ENCODE peak calls at places on chromosomes 11 and 22, in five cellular contexts. X is spleen; Z is CD8-positive, alpha-beta T cell; U is left lung; O is OCI-LY7. E is an unnamed sample. For H3K9me3 and H3K4me1, the result is how much of the 10 kb centered on the place peaks cover.

GRCh38 chr11:19769820-19770219 is 57.2 kb downstream of the NAV2 start:
- DNase-seq in Z (no peak), U (no peak), O (no peak), X (no peak), E (no peak)

GRCh38 chr11:75492181-75492820 is 33.4 kb downstream of the GDPD5 start:
- DNase-seq in Z (peak), O (peak), U (no peak), X (peak), E (no peak)

GRCh38 chr11:34650528-34650927 is 29.6 kb downstream of the EHF start:
- DNase-seq in Z (peak), O (no peak), U (no peak), X (no peak), E (no peak)

GRCh38 chr22:40040927-40041326 is 46.2 kb downstream of the FAM83F start:
- DNase-seq in Z (no peak), O (no peak), X (no peak), U (no peak), E (no peak)

GRCh38 chr22:33519140-33519973 is 400.9 kb downstream of the LARGE1 start:
- DNase-seq in Z (no peak), O (peak), U (no peak), X (no peak), E (no peak)

GRCh38 chr11:8323161-8323935 is 59.7 kb upstream of the LMO1 start:
- DNase-seq in O (no peak), U (no peak), Z (no peak), X (peak), E (peak)

GRCh38 chr11:111045874-111046273 is 199.7 kb upstream of the POU2AF2 start:
- DNase-seq in Z (no peak), O (no peak), U (no peak), X (no peak), E (no peak)

GRCh38 chr11:33829430-33830141 is 55.3 kb upstream of the FBXO3 start:
- DNase-seq in U (no peak), Z (peak), O (peak), X (no peak), E (no peak)

GRCh38 chr11:47518212-47518959 is 34.5 kb downstream of the CELF1 start:
- DNase-seq in O (no peak), X (no peak), Z (no peak), U (no peak), E (no peak)

GRCh38 chr22:35681454-35682050 is 33.3 kb downstream of the APOL6 start:
- DNase-seq in U (no peak), O (peak), X (no peak), Z (no peak), E (no peak)

GRCh38 chr11:65539401-65540289 is 14.8 kb downstream of the SCYL1 start:
- DNase-seq in Z (no peak), X (no peak), U (peak), O (peak), E (no peak)

GRCh38 chr22:29727248-29727551 is 7.4 kb downstream of the CABP7 start:
- DNase-seq in O (peak), X (no peak), Z (no peak), U (no peak), E (no peak)

GRCh38 chr11:93740031-93740801 is 1.1 kb downstream of the TAF1D start:
- DNase-seq in Z (no peak), U (no peak), O (peak), X (peak), E (no peak)

GRCh38 chr11:121651267-121651625 is 198.5 kb upstream of the SORL1-AS1 start:
- DNase-seq in U (no peak), O (no peak), Z (no peak), X (no peak), E (no peak)

GRCh38 chr11:48034926-48035876 is 54.8 kb downstream of the PTPRJ start:
- DNase-seq in Z (no peak), U (no peak), X (peak), O (no peak), E (peak)

GRCh38 chr11:61494341-61495038 is 14.1 kb upstream of the LRRC10B start:
- DNase-seq in Z (no peak), O (no peak), X (no peak), U (no peak), E (no peak)

GRCh38 chr11:69825037-69825834 is 6.0 kb upstream of the FGF3 start:
- DNase-seq in O (no peak), U (no peak), X (peak), Z (no peak), E (peak)

GRCh38 chr11:29534831-29535230 is 482.0 kb downstream of the KCNA4 start:
- DNase-seq in U (no peak), X (no peak), O (no peak), Z (no peak), E (no peak)

GRCh38 chr11:126485021-126485781 is 129.7 kb downstream of the ST3GAL4 start:
- DNase-seq in X (peak), Z (no peak), O (peak), U (no peak), E (no peak)

GRCh38 chr22:47696776-47697175 is 934.3 kb downstream of the TBC1D22A start:
- DNase-seq in O (no peak), X (no peak), Z (no peak), U (no peak), E (no peak)

GRCh38 chr22:47695176-47695575 is 932.7 kb downstream of the TBC1D22A start:
- DNase-seq in X (no peak), Z (no peak), O (no peak), U (no peak), E (no peak)

GRCh38 chr22:47698906-47699305 is 936.5 kb downstream of the TBC1D22A start:
- DNase-seq in Z (no peak), U (no peak), O (no peak), X (no peak), E (no peak)

GRCh38 chr22:47694536-47694935 is 932.1 kb downstream of the TBC1D22A start:
- DNase-seq in Z (no peak), O (no peak), X (no peak), U (no peak), E (no peak)

GRCh38 chr22:47697861-47698260 is 935.4 kb downstream of the TBC1D22A start:
- DNase-seq in O (no peak), X (no peak), Z (no peak), U (no peak), E (no peak)
- H3K9me3 ChIP-seq in O (under half), X (under half), Z (under half), U (under half), E (under half)

GRCh38 chr11:44527476-44527875 is 38.0 kb upstream of the CD82 start:
- DNase-seq in X (no peak), U (no peak), O (no peak), Z (no peak), E (no peak)
- H3K4me1 ChIP-seq in X (under half), U (under half), O (under half), Z (under half), E (under half)

GRCh38 chr11:45288395-45288794 is 2.3 kb upstream of the SYT13 start:
- DNase-seq in X (no peak), O (no peak), Z (no peak), U (no peak), E (no peak)

GRCh38 chr11:45282070-45282469 is 4.1 kb downstream of the SYT13 start:
- DNase-seq in Z (no peak), X (no peak), O (no peak), U (no peak), E (no peak)

GRCh38 chr11:45287316-45287903 is 1.3 kb upstream of the SYT13 start:
- DNase-seq in Z (no peak), O (no peak), U (no peak), X (no peak), E (no peak)

GRCh38 chr11:45285931-45286632 is at the start of gene SYT13:
- DNase-seq in O (no peak), X (no peak), Z (no peak), U (peak), E (peak)

GRCh38 chr11:45285289-45285828 is 782 bp downstream of the SYT13 start:
- DNase-seq in O (no peak), Z (no peak), U (no peak), X (no peak), E (no peak)
- H3K4me3 ChIP-seq in O (no peak), Z (no peak), U (no peak), X (no peak), E (no peak)

DNA sequence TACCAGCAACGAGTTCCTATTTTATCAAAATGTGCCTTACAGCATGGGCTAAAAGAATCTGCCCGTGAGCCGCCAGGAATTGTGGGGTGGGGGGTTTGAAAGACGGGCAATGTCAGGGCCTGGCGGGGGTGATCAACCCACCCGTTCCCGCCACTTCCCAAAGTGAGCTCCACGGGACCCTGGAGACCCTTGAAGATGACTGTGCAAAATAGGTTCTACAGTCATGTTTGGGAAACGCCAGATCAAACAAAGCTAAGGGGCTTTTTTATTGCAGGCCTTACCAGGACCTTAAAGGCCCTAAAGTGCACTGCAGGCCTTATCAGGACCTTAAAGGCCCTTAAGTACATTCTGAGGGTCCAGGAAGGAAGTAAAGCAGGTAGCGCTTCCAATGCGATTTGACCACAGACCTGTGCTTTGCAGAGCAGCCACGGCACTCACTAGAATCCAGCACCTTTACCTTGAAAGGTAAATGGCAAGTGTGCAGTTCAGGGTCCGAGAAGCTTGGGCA is 404.1 kb downstream of the SHANK2 start:
- DNase-seq in O (no peak), U (no peak), Z (no peak), X (no peak), E (no peak)
- H3K9me3 ChIP-seq in O (under half), U (under half), Z (under half), X (under half), E (under half)

GRCh38 chr11:88312665-88313064 is 24.9 kb downstream of the CTSC start:
- DNase-seq in Z (no peak), O (no peak), U (no peak), X (no peak), E (no peak)
- H3K4me1 ChIP-seq in Z (under half), O (under half), U (under half), X (under half), E (under half)

GRCh38 chr11:9619971-9620370 is 43.9 kb upstream of the SWAP70 start:
- DNase-seq in O (no peak), U (no peak), Z (no peak), X (no peak), E (no peak)
- H3K4me3 ChIP-seq in O (no peak), U (no peak), Z (no peak), X (no peak), E (no peak)

GRCh38 chr11:3356858-3357257 is 22.1 kb downstream of the ZNF195 start:
- DNase-seq in X (no peak), O (no peak), U (no peak), Z (no peak), E (no peak)
- H3K9me3 ChIP-seq in X (half or more), O (under half), U (under half), Z (half or more), E (under half)

GRCh38 chr11:2390871-2391662 is 9.5 kb upstream of the TSSC4 start:
- DNase-seq in U (no peak), X (no peak), Z (no peak), O (peak), E (peak)
- H3K4me1 ChIP-seq in U (half or more), X (half or more), Z (under half), O (half or more), E (under half)

DNA sequence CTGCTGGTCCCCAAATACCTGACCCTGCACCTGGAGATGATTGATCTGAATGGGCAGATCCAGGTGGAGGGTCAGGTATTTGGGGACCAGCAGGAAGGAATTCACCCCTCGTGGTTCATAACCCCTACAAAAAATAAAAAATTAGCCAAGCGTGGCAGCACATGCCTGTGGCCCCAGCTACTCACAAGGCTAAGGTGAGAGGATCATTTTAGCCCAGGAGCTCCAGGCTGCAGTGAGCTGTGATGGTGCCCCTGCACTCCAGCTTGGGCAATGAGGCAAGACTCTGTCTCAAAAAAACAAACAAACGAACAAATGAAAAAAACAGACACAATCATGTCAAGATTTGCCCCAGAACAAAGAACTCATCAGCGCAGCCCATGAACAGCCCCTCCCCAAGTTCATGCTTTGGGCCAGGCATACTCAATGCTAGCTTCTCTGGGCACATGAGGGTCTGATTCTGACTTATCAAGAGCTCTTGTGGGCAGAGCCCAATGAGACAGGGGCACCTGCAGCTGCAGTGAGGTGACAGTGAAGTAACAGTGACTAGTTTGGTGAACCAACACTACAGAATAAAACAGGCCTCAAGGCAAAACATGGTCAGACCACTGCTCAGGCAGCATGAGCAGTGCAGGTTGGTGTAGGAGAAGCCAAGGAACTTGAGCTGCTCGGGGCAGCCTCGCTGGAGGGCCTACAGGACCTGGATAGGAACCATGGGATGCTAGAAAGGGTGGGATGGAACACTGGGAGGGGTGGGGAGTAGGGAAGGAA is 10.2 kb upstream of the FCHSD2 start:
- DNase-seq in X (peak), U (no peak), O (peak), Z (no peak), E (no peak)
- H3K4me3 ChIP-seq in X (no peak), U (no peak), O (peak), Z (no peak), E (no peak)